ENCODE peak calls at places on chromosome 11, in four cellular contexts. N is uterus, U is choroid plexus epithelial cell, B is esophagus squamous epithelium. J is an unnamed sample.

GRCh38 chr11:107648247-107648646 is 57.3 kb downstream of the ELMOD1 start:
- DNase-seq in B (no peak), U (no peak), N (no peak), J (no peak)

GRCh38 chr11:121722431-121723256 is 269.9 kb upstream of the SORL1-AS1 start:
- DNase-seq in B (no peak), N (peak), U (peak), J (peak)

GRCh38 chr11:13216019-13217006 is 61.3 kb upstream of the BMAL1 start:
- DNase-seq in N (no peak), B (no peak), U (peak), J (peak)

GRCh38 chr11:7514099-7514725 is 413 bp downstream of the PPFIBP2 start:
- DNase-seq in N (no peak), B (no peak), U (no peak), J (no peak)

GRCh38 chr11:114183041-114183511 is 113.1 kb upstream of the NNMT start:
- DNase-seq in B (no peak), N (peak), U (no peak), J (no peak)

GRCh38 chr11:315051-315481 is 1.2 kb downstream of the IFITM1 start:
- DNase-seq in U (no peak), N (no peak), B (no peak), J (no peak)

GRCh38 chr11:134742956-134743808 is 331.1 kb upstream of the B3GAT1 start:
- DNase-seq in U (peak), N (no peak), B (no peak), J (no peak)

GRCh38 chr11:32418836-32419235 is 16.5 kb downstream of the WT1 start:
- DNase-seq in U (no peak), B (no peak), N (no peak), J (no peak)

GRCh38 chr11:61694971-61695706 is 14.9 kb downstream of the DAGLA start:
- DNase-seq in U (no peak), B (no peak), N (peak), J (no peak)

GRCh38 chr11:61693897-61694840 is 14.0 kb downstream of the DAGLA start:
- DNase-seq in B (no peak), N (no peak), U (no peak), J (no peak)

GRCh38 chr11:61697093-61697492 is 16.9 kb downstream of the DAGLA start:
- DNase-seq in N (no peak), B (no peak), U (no peak), J (no peak)

GRCh38 chr11:61696602-61697001 is 16.4 kb downstream of the DAGLA start:
- DNase-seq in U (no peak), B (no peak), N (peak), J (no peak)

GRCh38 chr11:61695917-61696316 is 15.7 kb downstream of the DAGLA start:
- DNase-seq in B (no peak), N (peak), U (peak), J (peak)
- TF ChIP-seq CTCF in B (no peak), N (peak), U (peak), J (no peak)

GRCh38 chr11:2921742-2922493 is 7.3 kb downstream of the PHLDA2 start:
- DNase-seq in U (no peak), B (no peak), N (no peak), J (no peak)
- TF ChIP-seq CTCF in U (no peak), B (no peak), N (no peak), J (no peak)

DNA sequence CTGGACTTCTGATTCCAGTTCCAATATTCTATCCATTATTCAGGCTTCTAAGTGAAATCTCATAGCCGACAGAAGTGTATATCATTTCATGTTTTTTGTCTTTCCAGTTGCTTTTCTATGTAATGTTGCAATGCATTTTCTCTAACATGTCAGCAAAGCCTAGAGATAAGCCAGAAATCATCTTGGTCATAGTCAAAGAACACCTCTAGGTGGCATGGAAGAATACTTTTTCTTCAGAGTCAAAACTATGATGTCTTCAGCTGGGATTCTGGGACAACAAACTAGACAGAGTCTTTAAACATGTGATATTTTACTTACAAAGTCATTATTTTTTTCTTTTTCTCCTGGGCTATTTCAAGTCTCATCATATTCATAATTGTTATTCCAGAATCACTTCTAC is 4.4 kb downstream of the GAS2 start:
- DNase-seq in N (no peak), U (peak), B (no peak), J (peak)
- TF ChIP-seq CTCF in N (no peak), U (no peak), B (no peak), J (peak)

GRCh38 chr11:71563401-71563800 is 2.0 kb upstream of the KRTAP5-10 start:
- DNase-seq in B (no peak), N (no peak), U (peak), J (peak)
- TF ChIP-seq CTCF in B (no peak), N (no peak), U (peak), J (peak)

DNA sequence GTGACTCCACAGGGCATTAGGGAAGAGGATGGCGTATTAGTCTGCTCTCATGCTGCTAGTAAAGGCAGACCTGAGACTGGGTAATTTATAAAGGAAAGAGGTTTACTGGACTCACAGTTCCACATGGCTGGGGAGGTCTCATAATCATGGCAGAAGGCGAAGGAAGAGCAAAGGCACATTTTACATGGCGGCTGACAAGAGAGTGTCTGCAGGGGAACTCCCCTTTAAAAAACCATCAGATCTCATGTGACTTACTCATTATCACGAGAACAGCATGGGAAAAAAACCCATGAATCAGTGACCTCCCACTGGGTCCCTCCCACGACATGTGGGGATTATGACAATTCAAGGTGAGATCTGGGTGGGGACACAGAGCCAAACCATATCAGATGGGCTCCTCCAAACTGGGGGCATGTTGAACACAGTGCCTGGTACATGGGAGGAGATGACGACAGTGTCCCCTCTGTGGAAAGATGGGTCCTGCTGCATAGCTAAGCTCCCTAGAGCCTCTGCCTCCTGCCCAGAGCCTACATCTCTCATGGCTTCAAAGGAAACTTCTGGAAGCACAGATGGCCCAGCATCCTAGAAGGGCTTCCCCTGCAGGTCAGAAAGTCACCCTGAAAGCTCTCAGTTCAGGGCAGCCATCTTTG is 46.1 kb downstream of the MYEOV start:
- DNase-seq in B (no peak), U (no peak), N (no peak), J (no peak)
- TF ChIP-seq CTCF in B (no peak), U (no peak), N (no peak), J (no peak)

GRCh38 chr11:80726236-80726635 is 1285.4 kb upstream of the TENM4 start:
- DNase-seq in N (no peak), U (no peak), B (no peak), J (no peak)

GRCh38 chr11:80724366-80724765 is 1283.5 kb upstream of the TENM4 start:
- DNase-seq in B (no peak), N (no peak), U (no peak), J (no peak)

GRCh38 chr11:80722616-80723015 is 1281.8 kb upstream of the TENM4 start:
- DNase-seq in B (no peak), U (peak), N (no peak), J (peak)

DNA sequence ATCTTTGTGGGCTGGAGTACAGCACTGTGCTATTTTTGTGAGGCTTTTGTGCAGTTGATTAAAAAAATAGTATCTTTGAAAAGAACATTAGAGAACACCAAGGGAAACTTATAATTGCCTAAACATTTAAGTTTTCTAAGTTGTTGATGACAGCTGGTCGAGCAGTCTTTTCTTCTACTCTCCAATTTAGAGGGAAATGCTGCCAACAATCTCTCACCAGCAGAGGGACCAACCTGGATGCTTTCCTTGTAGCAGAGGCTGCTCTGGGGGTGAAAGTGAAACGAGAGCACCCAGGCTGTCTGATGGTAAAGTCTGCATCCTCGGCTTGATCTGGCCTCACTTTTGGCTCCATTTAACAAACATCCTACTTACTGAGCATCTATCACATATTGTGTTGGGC is 1286.5 kb upstream of the TENM4 start:
- DNase-seq in U (peak), B (no peak), N (no peak), J (peak)
- TF ChIP-seq CTCF in U (peak), B (no peak), N (no peak), J (peak)

GRCh38 chr11:63829823-63830489 is 9.0 kb upstream of the MARK2 start:
- DNase-seq in B (no peak), N (no peak), U (peak), J (peak)
- TF ChIP-seq CTCF in B (no peak), N (peak), U (peak), J (peak)

GRCh38 chr11:36090351-36091245 is 146.7 kb downstream of the LDLRAD3 start:
- DNase-seq in N (no peak), B (no peak), U (no peak), J (no peak)
- TF ChIP-seq CTCF in N (no peak), B (no peak), U (peak), J (no peak)